ENCODE peak calls at places on chromosomes 7 and 10, in seven cellular contexts. T is sigmoid colon, H is tibial artery, X is upper lobe of left lung, C is PC-3, J is cardiac muscle cell, M is ovary. E is an unnamed sample. For H3K4me1, the result is how much of the 10 kb centered on the place peaks cover.

GRCh38 chr10:35564276-35564982 is 40.7 kb upstream of the GJD4 start:
- DNase-seq in J (no peak), M (no peak), X (peak), T (no peak), H (no peak), C (no peak), E (peak)

GRCh38 chr10:630581-631073 is 58.8 kb downstream of the DIP2C start:
- DNase-seq in J (no peak), M (no peak), H (peak), X (no peak), C (no peak), T (peak), E (no peak)

GRCh38 chr10:62278461-62278910 is 9.8 kb upstream of the RTKN2 start:
- DNase-seq in T (no peak), X (no peak), C (peak), J (no peak), H (no peak), M (no peak), E (peak)

GRCh38 chr7:11858668-11859302 is 26.8 kb upstream of the THSD7A start:
- DNase-seq in J (no peak), T (no peak), M (no peak), C (peak), H (no peak), X (no peak), E (no peak)

GRCh38 chr10:127875916-127876315 is 16.8 kb downstream of the CLRN3 start:
- DNase-seq in X (no peak), H (no peak), J (no peak), M (no peak), T (no peak), C (no peak), E (no peak)

GRCh38 chr7:30166155-30166840 is 31.5 kb downstream of the MTURN start:
- DNase-seq in M (no peak), C (peak), X (peak), H (no peak), J (no peak), T (no peak), E (no peak)

GRCh38 chr10:17527530-17528146 is 73.2 kb upstream of the ST8SIA6 start:
- DNase-seq in C (peak), T (no peak), J (no peak), X (no peak), M (no peak), H (no peak), E (peak)

GRCh38 chr10:26491276-26491675 is 53.1 kb downstream of the APBB1IP start:
- DNase-seq in M (no peak), H (no peak), X (no peak), C (no peak), J (no peak), T (no peak), E (no peak)

GRCh38 chr10:71726673-71727428 is 7.3 kb upstream of the C10orf105 start:
- DNase-seq in X (no peak), M (no peak), C (no peak), J (no peak), H (no peak), T (no peak), E (no peak)

GRCh38 chr10:79333513-79333912 is 13.8 kb upstream of the PPIF start:
- DNase-seq in H (no peak), T (no peak), J (no peak), C (peak), M (no peak), X (no peak), E (peak)
- H3K4me1 ChIP-seq in H (under half), T (under half), J (under half), C (half or more), M (under half), X (under half), E (under half)

GRCh38 chr10:23343591-23344225 is 889 bp downstream of the C10orf67 start:
- DNase-seq in M (peak), C (peak), H (no peak), J (peak), X (peak), T (peak), E (peak)

GRCh38 chr10:23340346-23340745 is 4.3 kb downstream of the C10orf67 start:
- DNase-seq in J (no peak), M (no peak), C (no peak), T (no peak), H (no peak), X (no peak), E (no peak)

GRCh38 chr10:23344251-23344841 is at the start of gene C10orf67:
- DNase-seq in M (peak), C (peak), T (no peak), X (peak), J (peak), H (no peak), E (peak)

GRCh38 chr10:23341004-23341403 is 3.6 kb downstream of the C10orf67 start:
- DNase-seq in C (peak), H (no peak), J (no peak), M (no peak), T (no peak), X (no peak), E (no peak)

GRCh38 chr10:23342213-23342884 is 2.2 kb downstream of the C10orf67 start:
- DNase-seq in X (peak), C (peak), H (no peak), T (no peak), J (no peak), M (no peak), E (no peak)
- H3K4me3 ChIP-seq in X (peak), C (no peak), H (no peak), T (no peak), J (no peak), M (no peak), E (no peak)

DNA sequence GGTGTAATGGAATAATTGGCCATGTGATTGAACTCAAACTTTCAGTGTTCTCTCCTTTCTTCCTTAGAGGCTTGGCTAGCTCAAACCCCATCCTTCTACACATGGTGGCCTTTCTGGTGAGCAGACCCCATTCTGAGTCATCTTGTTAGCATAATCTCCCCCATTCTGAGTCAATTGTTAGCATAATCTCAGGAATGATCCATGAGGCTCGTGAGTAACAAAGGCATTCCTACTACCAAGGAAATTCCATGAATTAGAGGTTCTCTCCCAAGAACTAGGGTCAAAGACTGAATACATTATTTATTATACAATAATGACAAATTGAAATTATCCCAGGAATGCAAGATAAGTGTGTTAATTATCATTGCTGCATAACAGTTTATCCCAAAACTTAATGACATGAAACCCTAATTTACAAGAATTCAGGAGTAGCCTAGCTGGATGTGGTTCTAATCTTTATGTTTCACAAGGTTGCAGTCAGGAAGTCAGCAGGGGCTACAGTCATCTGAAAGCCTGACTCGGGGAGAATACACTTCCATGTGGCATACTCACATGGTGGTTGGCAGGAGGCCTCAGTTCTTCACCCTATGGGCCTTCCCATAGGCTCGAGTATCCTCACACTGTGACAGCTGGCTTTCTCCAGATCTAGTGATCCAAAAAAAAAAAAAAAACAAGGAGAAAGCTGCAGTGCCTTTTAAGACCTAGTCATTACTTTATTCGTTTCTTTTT is 100.2 kb downstream of the MMRN2 start:
- DNase-seq in M (no peak), X (no peak), T (no peak), J (no peak), C (peak), H (no peak), E (peak)
- H3K4me1 ChIP-seq in M (under half), X (under half), T (under half), J (under half), C (under half), H (under half), E (under half)

GRCh38 chr10:48447356-48448215 is 141.1 kb downstream of the MAPK8 start:
- DNase-seq in C (no peak), M (no peak), J (no peak), T (no peak), H (peak), X (no peak), E (no peak)
- H3K4me3 ChIP-seq in C (no peak), M (no peak), J (no peak), T (no peak), H (no peak), X (no peak), E (no peak)